ENCODE peak calls at places on chromosome 7, in nine cellular contexts. Q, P, G, I, Z, R, U, S and H are unnamed samples.
A peak's percentile ranks its signal among the peaks of the same experiment; 100 is the strongest.

GRCh38 chr7:50821457-50821977 is 38.8 kb upstream of the GRB10 start:
- DNase-seq in Q (no peak), P (peak; percentile 50), G (no peak), I (no peak), Z (peak; percentile 8), R (no peak), U (peak; percentile 10), S (no peak), H (no peak)

GRCh38 chr7:135262623-135263320 is 29.1 kb downstream of the STRA8 start:
- DNase-seq in Q (no peak), P (no peak), G (no peak), I (no peak), Z (peak; percentile 38), R (no peak), U (no peak), S (no peak), H (no peak)

GRCh38 chr7:25953859-25954258 is 198.1 kb upstream of the NFE2L3 start:
- DNase-seq in Q (no peak), P (no peak), G (no peak), I (no peak), Z (no peak), R (no peak), U (no peak), S (no peak), H (no peak)

GRCh38 chr7:140673063-140673769 is 471 bp downstream of the ADCK2 start:
- DNase-seq in Q (peak; percentile 45), P (peak; percentile 31), G (peak; percentile 81), I (peak; percentile 63), Z (peak; percentile 59), R (no peak), U (no peak), S (peak; percentile 52), H (no peak)

GRCh38 chr7:86328801-86329433 is 314.8 kb upstream of the GRM3 start:
- DNase-seq in Q (no peak), P (no peak), G (no peak), I (no peak), Z (no peak), R (no peak), U (no peak), S (no peak), H (no peak)

GRCh38 chr7:101947899-101948298 is 130.5 kb downstream of the CUX1 start:
- DNase-seq in Q (no peak), P (peak; percentile 72), G (peak; percentile 77), I (no peak), Z (no peak), R (no peak), U (no peak), S (no peak), H (no peak)

GRCh38 chr7:12066004-12066403 is 145.1 kb upstream of the TMEM106B start:
- DNase-seq in Q (no peak), P (no peak), G (no peak), I (no peak), Z (no peak), R (no peak), U (no peak), S (no peak), H (no peak)

GRCh38 chr7:102140952-102141370 is 145.7 kb upstream of the SH2B2 start:
- DNase-seq in Q (no peak), P (no peak), G (no peak), I (peak; percentile 6), Z (no peak), R (no peak), U (no peak), S (no peak), H (no peak)

GRCh38 chr7:9149499-9150082 is 716.2 kb downstream of the NXPH1 start:
- DNase-seq in Q (no peak), P (no peak), G (no peak), I (no peak), Z (no peak), R (no peak), U (no peak), S (no peak), H (peak; percentile 42)

GRCh38 chr7:16795624-16796023 is 9.2 kb downstream of the AGR2 start:
- DNase-seq in Q (no peak), P (no peak), G (no peak), I (no peak), Z (no peak), R (no peak), U (no peak), S (no peak), H (no peak)

GRCh38 chr7:40921589-40922315 is 781.1 kb downstream of the INHBA start:
- DNase-seq in Q (no peak), P (no peak), G (no peak), I (no peak), Z (peak; percentile 48), R (no peak), U (no peak), S (no peak), H (no peak)

GRCh38 chr7:913736-914520 is 37.6 kb downstream of the GET4 start:
- DNase-seq in Q (no peak), P (no peak), G (peak; percentile 88), I (no peak), Z (no peak), R (no peak), U (no peak), S (no peak), H (no peak)